ENCODE peak calls at places on chromosomes 6 and 20, in four cellular contexts. B is H1, A is PC-9, Y is tibial nerve. V is an unnamed sample. For H3K36me3, the result is how much of the 10 kb centered on the place peaks cover.

GRCh38 chr6:161850572-161850971 is 576.7 kb upstream of the AGPAT4 start:
- DNase-seq in Y (no peak), A (no peak), B (no peak), V (no peak)

GRCh38 chr6:7535498-7535897 is 6.0 kb upstream of the DSP start:
- DNase-seq in Y (no peak), B (no peak), A (peak), V (no peak)

GRCh38 chr6:56491606-56492328 is 150.9 kb downstream of the DST start:
- DNase-seq in A (no peak), B (no peak), Y (no peak), V (no peak)

GRCh38 chr6:90493332-90493731 is 93.5 kb downstream of the MAP3K7 start:
- DNase-seq in Y (no peak), B (no peak), A (no peak), V (no peak)

GRCh38 chr6:166179704-166180103 is 12.1 kb upstream of the TBXT start:
- DNase-seq in Y (no peak), A (no peak), B (no peak), V (no peak)

GRCh38 chr6:42428326-42429041 is 23.2 kb downstream of the TRERF1 start:
- DNase-seq in A (no peak), Y (no peak), B (no peak), V (no peak)

GRCh38 chr20:38599410-38599882 is 2.2 kb upstream of the ARHGAP40 start:
- DNase-seq in Y (no peak), B (no peak), A (peak), V (no peak)

GRCh38 chr20:51172558-51173428 is 149.9 kb upstream of the KCNG1 start:
- DNase-seq in B (no peak), A (no peak), Y (no peak), V (no peak)

GRCh38 chr20:19750907-19751636 is 7.0 kb upstream of the RIN2 start:
- DNase-seq in Y (no peak), B (no peak), A (no peak), V (no peak)

GRCh38 chr6:137234505-137234863 is 15.3 kb upstream of the IFNGR1 start:
- DNase-seq in B (no peak), Y (no peak), A (peak), V (no peak)

GRCh38 chr6:4180653-4181255 is 45.4 kb upstream of the ECI2 start:
- DNase-seq in A (no peak), Y (no peak), B (no peak), V (no peak)

GRCh38 chr20:49045440-49046086 is 549 bp upstream of the CSE1L start:
- DNase-seq in B (no peak), Y (no peak), A (no peak), V (no peak)

GRCh38 chr6:27495386-27496135 is 22.7 kb upstream of the ZNF184 start:
- DNase-seq in A (peak), B (peak), Y (peak), V (no peak)

GRCh38 chr6:38697846-38698245 is 5.1 kb downstream of the GLO1 start:
- DNase-seq in A (no peak), B (no peak), Y (no peak), V (no peak)
- H3K36me3 ChIP-seq in A (under half), B (under half), Y (under half), V (under half)

DNA sequence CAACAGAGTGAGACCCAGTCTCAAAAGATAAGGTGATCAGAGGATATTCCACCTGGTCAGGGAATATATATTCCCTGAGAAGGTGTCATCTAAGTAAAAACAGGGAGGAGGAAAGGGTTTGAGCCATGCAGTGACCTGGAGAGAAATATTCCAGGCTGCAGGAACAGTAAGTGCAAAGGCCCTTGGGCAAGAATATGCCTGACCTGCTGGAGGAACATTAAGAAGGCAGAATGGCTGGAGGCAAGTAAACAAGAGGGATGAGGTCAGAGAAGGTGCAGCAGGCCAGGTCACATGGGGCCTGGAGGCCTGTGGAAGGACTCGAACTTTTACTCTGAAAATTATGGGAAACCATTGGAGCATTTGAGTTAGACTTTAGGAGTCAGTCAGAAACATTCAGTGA is 6.7 kb downstream of the DEF6 start:
- DNase-seq in B (no peak), A (no peak), Y (no peak), V (no peak)
- H3K36me3 ChIP-seq in B (under half), A (under half), Y (under half), V (under half)

GRCh38 chr20:3801299-3801698 is 5.2 kb downstream of the CDC25B start:
- DNase-seq in A (no peak), Y (no peak), B (no peak), V (no peak)
- H3K36me3 ChIP-seq in A (under half), Y (half or more), B (under half), V (half or more)

GRCh38 chr20:57400262-57400701 is 9.1 kb downstream of the RBM38 start:
- DNase-seq in Y (no peak), B (no peak), A (no peak), V (no peak)
- H3K36me3 ChIP-seq in Y (half or more), B (under half), A (under half), V (half or more)

DNA sequence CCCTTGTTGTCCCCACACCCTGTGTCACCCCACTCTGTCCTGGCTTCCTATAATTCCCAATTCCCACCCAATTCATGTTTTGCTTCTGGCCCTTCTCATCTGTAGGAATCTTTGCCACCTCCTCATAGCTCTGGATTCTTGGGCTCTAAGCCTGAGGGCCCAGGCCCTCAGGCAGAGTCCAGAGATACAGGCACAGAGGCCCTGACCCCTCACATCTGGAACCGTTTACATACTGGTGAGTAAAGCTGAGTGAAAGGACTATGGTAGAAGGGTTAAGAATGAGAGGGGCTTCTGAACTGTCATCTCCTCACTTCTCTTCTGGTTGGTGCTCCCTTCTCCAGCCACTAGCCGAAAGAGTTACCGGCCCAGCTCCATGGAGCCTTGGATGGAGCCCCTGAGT is 13.6 kb downstream of the PRRC2A start:
- DNase-seq in Y (no peak), A (no peak), B (no peak), V (no peak)
- H3K36me3 ChIP-seq in Y (half or more), A (under half), B (half or more), V (half or more)

GRCh38 chr20:58702161-58702510 is 9.5 kb downstream of the NPEPL1 start:
- DNase-seq in Y (no peak), A (no peak), B (no peak), V (no peak)
- H3K36me3 ChIP-seq in Y (half or more), A (under half), B (under half), V (under half)

DNA sequence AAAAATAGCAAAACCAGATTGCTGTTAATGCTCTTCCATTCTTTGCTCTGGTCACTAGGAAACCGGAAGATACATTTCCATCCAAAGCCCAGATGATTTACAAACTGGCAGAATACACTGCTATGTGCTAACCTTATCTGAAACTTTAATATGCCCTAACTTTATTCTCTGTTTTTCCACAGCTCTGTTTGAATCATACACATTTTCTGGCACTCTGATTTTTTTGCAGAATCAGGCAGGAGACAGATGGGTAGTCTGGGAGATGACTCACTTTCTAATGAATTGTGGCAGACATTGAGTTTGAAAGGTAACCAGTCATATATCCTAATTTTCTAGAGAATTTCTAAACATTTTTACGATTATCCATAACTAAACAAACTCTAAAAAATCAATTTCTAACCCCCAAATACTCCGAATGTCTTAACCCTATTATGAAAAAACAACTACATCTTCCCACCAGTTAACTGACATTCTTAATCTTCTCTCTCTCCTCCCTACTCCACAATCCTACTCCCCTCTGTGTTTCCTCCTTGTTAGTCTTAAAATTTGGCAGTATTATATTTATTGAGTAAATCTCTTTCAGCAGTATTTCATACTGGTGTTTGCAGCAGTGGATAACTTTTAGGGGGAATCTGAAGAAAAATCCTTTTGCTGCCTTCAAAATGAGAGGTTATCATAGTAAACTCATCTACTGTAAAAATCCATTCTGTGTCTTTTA is 63.5 kb downstream of the MAN1A1 start:
- DNase-seq in Y (no peak), A (no peak), B (no peak), V (no peak)
- H3K36me3 ChIP-seq in Y (under half), A (under half), B (under half), V (under half)

V was measured in effector memory CD4-positive, alpha-beta T cell.